ENCODE peak calls at places on chromosomes 11 and 22, in ten cellular contexts. Y is NCI-H774; R is smooth muscle cell of the brain vasculature; A is neural crest cell; J is NCI-H446; I is cardiac muscle cell; D is AG09309; E is Daoy; L is NCI-H1417; N is activated naive CD8-positive, alpha-beta T cell treated with anti-CD3 and anti-CD28 coated beads, Interleukin-2, amount 10 ng/mL, durations not matched to agents 7 days and 5 days. S is an unnamed sample.

GRCh38 chr11:66880484-66881211 is 23.8 kb downstream of the LRFN4 start:
- DNase-seq in R (no peak), I (no peak), D (no peak), A (no peak), N (no peak), L (peak), J (peak), Y (peak), E (peak), S (no peak)

GRCh38 chr11:30244255-30244654 is 13.4 kb downstream of the FSHB start:
- DNase-seq in L (no peak), J (no peak), A (no peak), N (no peak), D (no peak), R (no peak), E (peak), I (peak), Y (no peak), S (no peak)

GRCh38 chr11:85752890-85753581 is 57.9 kb downstream of the SYTL2 start:
- DNase-seq in D (no peak), I (no peak), J (no peak), N (peak), Y (no peak), R (no peak), L (no peak), E (no peak), A (no peak), S (peak)

GRCh38 chr11:116879789-116880402 is 42.5 kb upstream of the APOA1 start:
- DNase-seq in L (peak), J (peak), R (peak), D (no peak), E (peak), I (peak), Y (peak), N (no peak), A (no peak), S (no peak)

GRCh38 chr22:46863794-46864193 is 101.3 kb downstream of the TBC1D22A start:
- DNase-seq in Y (no peak), I (no peak), D (no peak), N (no peak), L (no peak), J (no peak), A (no peak), E (no peak), R (no peak), S (no peak)

GRCh38 chr22:18954333-18954732 is 18.2 kb upstream of the PRODH start:
- DNase-seq in I (peak), E (peak), L (peak), N (peak), J (peak), A (peak), R (peak), D (no peak), Y (peak), S (peak)

GRCh38 chr11:72543849-72544535 is 109.7 kb upstream of the CLPB start:
- DNase-seq in R (no peak), L (no peak), N (no peak), A (no peak), D (no peak), Y (no peak), J (no peak), E (no peak), I (no peak), S (no peak)

GRCh38 chr22:37275622-37276021 is 6.7 kb upstream of the CYTH4 start:
- DNase-seq in J (no peak), N (no peak), Y (no peak), A (no peak), L (no peak), E (no peak), D (no peak), R (no peak), I (no peak), S (no peak)

GRCh38 chr11:70005107-70005818 is 72.9 kb upstream of the ANO1 start:
- DNase-seq in R (no peak), N (no peak), D (peak), J (no peak), A (no peak), L (no peak), E (peak), Y (no peak), I (peak), S (no peak)

GRCh38 chr22:45164217-45165123 is 745 bp downstream of the NUP50 start:
- DNase-seq in A (peak), L (peak), D (no peak), N (peak), J (no peak), Y (no peak), E (peak), R (no peak), I (peak), S (no peak)

GRCh38 chr11:10398525-10398924 is 56.5 kb upstream of the AMPD3 start:
- DNase-seq in I (no peak), A (no peak), N (no peak), L (no peak), R (no peak), J (no peak), D (no peak), E (no peak), Y (no peak), S (no peak)

GRCh38 chr11:43937434-43938411 is 4.7 kb upstream of the C11orf96 start:
- DNase-seq in A (no peak), N (no peak), L (no peak), J (no peak), D (no peak), R (no peak), I (peak), E (peak), Y (no peak), S (no peak)

GRCh38 chr11:109421981-109422590 is at the start of gene C11orf87:
- DNase-seq in D (no peak), L (peak), Y (peak), N (no peak), E (no peak), A (peak), I (peak), J (no peak), R (no peak), S (no peak)

GRCh38 chr22:20956258-20957117 is 10.6 kb upstream of the AIFM3 start:
- DNase-seq in J (no peak), Y (no peak), L (no peak), A (no peak), N (no peak), D (no peak), R (no peak), E (peak), I (peak), S (no peak)

GRCh38 chr11:76209956-76210885 is 3.9 kb upstream of the WNT11 start:
- DNase-seq in N (peak), A (peak), R (no peak), I (peak), Y (peak), D (peak), L (peak), E (peak), J (peak), S (peak)

GRCh38 chr11:64152841-64153691 is 12.8 kb downstream of the MACROD1 start:
- DNase-seq in Y (peak), R (no peak), A (peak), L (peak), N (peak), E (peak), D (no peak), I (peak), J (peak), S (peak)

GRCh38 chr11:975824-976223 is 50.2 kb downstream of the AP2A2 start:
- DNase-seq in R (no peak), N (no peak), Y (no peak), E (peak), A (peak), D (no peak), L (no peak), J (no peak), I (peak), S (no peak)

GRCh38 chr11:92227954-92228935 is 3.6 kb downstream of the FAT3 start:
- DNase-seq in A (no peak), Y (no peak), L (peak), R (no peak), N (no peak), E (peak), J (no peak), I (no peak), D (no peak), S (no peak)

GRCh38 chr11:10114593-10115404 is 179.2 kb downstream of the SBF2 start:
- DNase-seq in L (no peak), E (no peak), N (no peak), R (peak), A (no peak), D (no peak), I (no peak), Y (no peak), J (no peak), S (no peak)

S was measured in testis.